ENCODE peak calls at places on chromosome 11, in six cellular contexts. U, O, W, M, S and V are unnamed samples.

GRCh38 chr11:68872216-68873003 is 30.7 kb upstream of the CPT1A start:
- DNase-seq in U (no peak), O (no peak), W (no peak), M (no peak), S (no peak), V (peak; percentile 70)

GRCh38 chr11:10584071-10584501 is 15.6 kb upstream of the LYVE1 start:
- DNase-seq in U (no peak), O (no peak), W (no peak), M (no peak), S (no peak), V (peak; percentile 52)

GRCh38 chr11:112658521-112658920 is 302.7 kb upstream of the NCAM1 start:
- DNase-seq in U (no peak), O (no peak), W (no peak), M (no peak), S (no peak), V (no peak)

GRCh38 chr11:118012083-118012669 is 26.0 kb downstream of the IL10RA start:
- DNase-seq in U (no peak), O (no peak), W (no peak), M (peak; percentile 66), S (no peak), V (peak; percentile 22)

GRCh38 chr11:65493367-65494176 is 5.3 kb upstream of the MALAT1 start:
- DNase-seq in U (no peak), O (no peak), W (no peak), M (peak; percentile 97), S (peak; percentile 93), V (peak; percentile 96)

GRCh38 chr11:47592970-47593369 is 1.2 kb downstream of the C1QTNF4 start:
- DNase-seq in U (no peak), O (no peak), W (no peak), M (no peak), S (no peak), V (no peak)

GRCh38 chr11:28168718-28169117 is 60.5 kb downstream of the METTL15 start:
- DNase-seq in U (no peak), O (no peak), W (no peak), M (no peak), S (no peak), V (no peak)

GRCh38 chr11:75781296-75781695 is 12.7 kb downstream of the DGAT2 start:
- DNase-seq in U (no peak), O (no peak), W (no peak), M (no peak), S (no peak), V (no peak)

GRCh38 chr11:123020968-123021367 is 39.3 kb upstream of the BSX start:
- DNase-seq in U (no peak), O (peak; percentile 81), W (peak; percentile 44), M (peak; percentile 9), S (peak; percentile 18), V (peak; percentile 58)

GRCh38 chr11:17476317-17477083 is at the start of gene ABCC8:
- DNase-seq in U (no peak), O (peak; percentile 95), W (no peak), M (no peak), S (no peak), V (no peak)

GRCh38 chr11:33997473-33998347 is 53.8 kb upstream of the CAPRIN1 start:
- DNase-seq in U (no peak), O (no peak), W (no peak), M (no peak), S (no peak), V (peak; percentile 16)

GRCh38 chr11:114399903-114400221 is 449 bp downstream of the C11orf71 start:
- DNase-seq in U (no peak), O (peak; percentile 78), W (peak; percentile 78), M (no peak), S (no peak), V (no peak)

GRCh38 chr11:88779551-88779950 is 286.2 kb downstream of the GRM5 start:
- DNase-seq in U (no peak), O (no peak), W (no peak), M (peak; percentile 2), S (peak; percentile 60), V (no peak)

GRCh38 chr11:58061813-58062212 is 31.1 kb downstream of the OR6Q1 start:
- DNase-seq in U (no peak), O (no peak), W (no peak), M (peak; percentile 97), S (no peak), V (no peak)

GRCh38 chr11:124837491-124837856 is 27.8 kb upstream of the ROBO3 start:
- DNase-seq in U (no peak), O (peak; percentile 76), W (peak; percentile 47), M (peak; percentile 55), S (peak; percentile 89), V (peak; percentile 91)

GRCh38 chr11:120306519-120307242 is 18.4 kb upstream of the TLCD5 start:
- DNase-seq in U (no peak), O (peak; percentile 82), W (no peak), M (peak; percentile 84), S (no peak), V (peak; percentile 83)

GRCh38 chr11:36478700-36479329 is 31.3 kb downstream of the TRAF6 start:
- DNase-seq in U (no peak), O (peak; percentile 39), W (no peak), M (no peak), S (no peak), V (peak; percentile 73)

GRCh38 chr11:134293119-134294113 is 17.2 kb downstream of the GLB1L3 start:
- DNase-seq in U (no peak), O (no peak), W (no peak), M (no peak), S (no peak), V (no peak)

GRCh38 chr11:131888230-131888826 is 517.9 kb downstream of the NTM start:
- DNase-seq in U (no peak), O (no peak), W (no peak), M (peak; percentile 89), S (peak; percentile 94), V (peak; percentile 92)

GRCh38 chr11:14254533-14255530 is 104.2 kb downstream of the RRAS2 start:
- DNase-seq in U (no peak), O (no peak), W (no peak), M (no peak), S (no peak), V (no peak)

GRCh38 chr11:108871152-108871551 is 206.3 kb downstream of the DDX10 start:
- DNase-seq in U (no peak), O (peak; percentile 11), W (no peak), M (no peak), S (no peak), V (peak; percentile 71)

GRCh38 chr11:10329356-10329755 is 24.5 kb downstream of the ADM start:
- DNase-seq in U (no peak), O (no peak), W (no peak), M (no peak), S (no peak), V (no peak)

GRCh38 chr11:65430406-65431217 is 8.0 kb downstream of the NEAT1 start:
- DNase-seq in U (no peak), O (no peak), W (no peak), M (no peak), S (no peak), V (peak; percentile 86)

GRCh38 chr11:117837070-117837776 is 12.7 kb upstream of the FXYD2 start:
- DNase-seq in U (no peak), O (no peak), W (no peak), M (no peak), S (no peak), V (no peak)

GRCh38 chr11:67032830-67033555 is 10.1 kb downstream of the SYT12 start:
- DNase-seq in U (no peak), O (no peak), W (no peak), M (no peak), S (peak; percentile 72), V (peak; percentile 96)

GRCh38 chr11:64725601-64726139 is 2.7 kb upstream of the NRXN2 start:
- DNase-seq in U (no peak), O (peak; percentile 69), W (no peak), M (no peak), S (no peak), V (no peak)

GRCh38 chr11:36402568-36403181 is 106.6 kb downstream of the PRR5L start:
- DNase-seq in U (no peak), O (no peak), W (no peak), M (no peak), S (no peak), V (no peak)

GRCh38 chr11:120547301-120547700 is 35.8 kb downstream of the GRIK4 start:
- DNase-seq in U (no peak), O (no peak), W (no peak), M (no peak), S (no peak), V (peak; percentile 85)

GRCh38 chr11:18700872-18701271 is 2.3 kb downstream of the TMEM86A start:
- DNase-seq in U (no peak), O (no peak), W (no peak), M (no peak), S (no peak), V (no peak)

GRCh38 chr11:125404136-125404810 is 91.8 kb downstream of the FEZ1 start:
- DNase-seq in U (no peak), O (no peak), W (peak; percentile 25), M (no peak), S (no peak), V (peak; percentile 50)

GRCh38 chr11:45451766-45452440 is 165.8 kb upstream of the SYT13 start:
- DNase-seq in U (no peak), O (no peak), W (no peak), M (no peak), S (no peak), V (peak; percentile 11)

GRCh38 chr11:127412234-127412633 is 411.7 kb upstream of the KIRREL3 start:
- DNase-seq in U (no peak), O (no peak), W (no peak), M (no peak), S (no peak), V (no peak)

GRCh38 chr11:61685611-61685955 is 5.4 kb downstream of the DAGLA start:
- DNase-seq in U (no peak), O (peak; percentile 44), W (no peak), M (no peak), S (no peak), V (no peak)

GRCh38 chr11:46693597-46694012 is 6.8 kb downstream of the ARHGAP1 start:
- DNase-seq in U (no peak), O (no peak), W (no peak), M (no peak), S (no peak), V (peak; percentile 77)

GRCh38 chr11:117815262-117815803 is 9.2 kb downstream of the FXYD2 start:
- DNase-seq in U (peak; percentile 55), O (no peak), W (peak; percentile 66), M (no peak), S (no peak), V (no peak)

GRCh38 chr11:19316434-19316833 is 75.7 kb upstream of the E2F8 start:
- DNase-seq in U (no peak), O (no peak), W (no peak), M (no peak), S (no peak), V (no peak)